ENCODE peak calls at places on chromosomes 4 and X, in six cellular contexts. O is transverse colon, R is HepG2, J is suprapubic skin, G is stomach, V is SK-N-SH. S is an unnamed sample.

GRCh38 chr4:100421356-100421978 is 96.4 kb downstream of the EMCN start:
- DNase-seq in J (no peak), O (no peak), R (peak; percentile 7), G (no peak), V (peak; percentile 11), S (no peak)

GRCh38 chr4:47747846-47748494 is 89.9 kb downstream of the CORIN start:
- DNase-seq in J (no peak), V (no peak), R (no peak), G (no peak), O (no peak), S (no peak)

GRCh38 chrX:51608071-51608470 is 10.6 kb downstream of the CENPVL3 start:
- DNase-seq in V (no peak), G (no peak), O (no peak), J (no peak), R (no peak), S (no peak)

GRCh38 chr4:162352580-162353107 is 188.8 kb upstream of the FSTL5 start:
- DNase-seq in J (no peak), V (no peak), R (no peak), G (no peak), O (no peak), S (no peak)

GRCh38 chrX:115595049-115595448 is 34.1 kb downstream of the PLS3 start:
- DNase-seq in V (no peak), R (no peak), J (no peak), O (no peak), G (no peak), S (no peak)

GRCh38 chr4:84730375-84730774 is 147.4 kb downstream of the CDS1 start:
- DNase-seq in J (no peak), R (no peak), V (no peak), G (no peak), O (no peak), S (no peak)

GRCh38 chr4:37763164-37763444 is 63.4 kb upstream of the PGM2 start:
- DNase-seq in G (no peak), J (no peak), V (no peak), R (no peak), O (no peak), S (no peak)

GRCh38 chr4:144819591-144819990 is 173.6 kb downstream of the HHIP start:
- DNase-seq in O (no peak), G (no peak), J (no peak), V (no peak), R (no peak), S (no peak)

GRCh38 chrX:40109288-40110008 is 11.7 kb upstream of the BCOR start:
- DNase-seq in J (no peak), O (peak; percentile 67), G (peak; percentile 75), V (peak; percentile 68), R (peak; percentile 49), S (no peak)

GRCh38 chr4:185839204-185839712 is 27.3 kb upstream of the SORBS2 start:
- DNase-seq in O (peak; percentile 57), J (no peak), G (no peak), R (no peak), V (no peak), S (no peak)
- TF ChIP-seq POLR2AphosphoS5 in O (peak; percentile 69), J (no peak), G (no peak), R (no peak), V (peak; percentile 59), S (peak; percentile 74)

DNA sequence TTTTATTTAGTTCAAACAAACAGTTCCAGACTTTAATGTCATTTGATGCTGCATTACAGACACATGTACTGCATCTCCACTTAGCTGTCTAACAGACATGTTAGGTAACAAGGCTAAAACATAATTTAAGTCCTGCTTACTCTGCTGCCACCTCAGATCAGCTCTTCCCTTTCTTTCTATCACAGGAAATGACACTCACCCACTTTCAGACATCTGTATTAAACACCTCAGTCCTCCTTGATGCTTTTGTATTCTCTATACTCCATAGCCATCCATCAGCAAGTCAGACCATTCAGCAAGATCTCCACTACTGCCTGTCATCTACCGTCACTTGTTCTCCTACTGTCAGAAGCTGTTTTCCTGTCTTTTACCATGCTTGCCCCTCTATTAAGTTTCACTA is 405.4 kb downstream of the IL15 start:
- DNase-seq in R (no peak), O (no peak), J (no peak), V (no peak), G (no peak), S (no peak)
- TF ChIP-seq EP300 in R (no peak), O (no peak), J (no peak), V (no peak), G (no peak), S (no peak)

GRCh38 chr4:23934915-23935314 is 45.1 kb upstream of the PPARGC1A start:
- DNase-seq in J (peak; percentile 89), R (no peak), G (peak; percentile 75), V (no peak), O (peak; percentile 35), S (no peak)
- TF ChIP-seq POLR2AphosphoS5 in J (peak; percentile 93), R (no peak), G (peak; percentile 50), V (no peak), O (no peak), S (peak; percentile 87)

GRCh38 chrX:30282527-30282926 is 26.7 kb downstream of the NR0B1 start:
- DNase-seq in O (no peak), J (no peak), R (no peak), V (no peak), G (no peak), S (no peak)

GRCh38 chrX:30280428-30280827 is 28.8 kb downstream of the NR0B1 start:
- DNase-seq in J (no peak), O (no peak), R (no peak), V (no peak), G (no peak), S (no peak)

GRCh38 chrX:30278365-30278764 is 30.8 kb downstream of the NR0B1 start:
- DNase-seq in O (no peak), R (no peak), V (no peak), G (no peak), J (no peak), S (no peak)

DNA sequence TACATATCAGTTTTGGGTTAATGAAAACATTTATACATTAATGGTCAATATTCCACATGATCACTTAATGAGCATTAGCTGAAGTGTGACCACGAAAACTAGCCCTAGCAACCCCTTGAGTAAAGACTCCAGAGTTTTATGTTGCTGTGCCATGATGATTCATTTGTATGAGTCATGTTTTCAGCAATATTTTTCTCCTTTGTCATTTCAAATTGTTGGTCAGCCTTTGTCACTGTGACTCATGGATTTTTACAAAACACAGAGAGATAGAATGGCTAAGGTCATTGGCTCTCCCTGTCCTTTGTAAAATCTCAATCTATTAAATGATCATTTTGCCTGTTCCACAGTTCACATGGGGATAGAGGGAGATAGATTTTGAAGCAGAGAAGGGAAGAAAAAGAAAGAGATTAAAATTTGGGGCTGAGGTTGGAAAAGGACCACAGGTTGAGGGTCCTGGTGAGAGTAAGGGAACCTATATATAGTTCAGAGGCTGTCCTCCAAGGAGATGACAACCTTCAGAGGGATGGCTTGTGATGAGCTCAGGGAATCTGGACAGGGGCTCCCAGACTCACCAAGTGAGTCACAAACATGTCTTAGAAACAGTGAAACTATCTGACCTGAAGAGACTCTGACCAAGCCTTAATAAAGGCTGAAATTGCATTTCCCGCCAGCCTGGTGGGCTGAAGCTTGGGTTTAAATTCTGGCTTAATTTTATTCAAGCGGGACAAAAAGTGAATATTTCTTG is 25.6 kb downstream of the NR0B1 start:
- DNase-seq in R (peak; percentile 22), G (no peak), J (no peak), V (no peak), O (no peak), S (no peak)
- TF ChIP-seq EP300 in R (no peak), G (no peak), J (no peak), V (no peak), O (no peak), S (no peak)

GRCh38 chr4:128787509-128788311 is 21.8 kb upstream of the JADE1 start:
- DNase-seq in R (no peak), G (no peak), O (no peak), V (peak; percentile 46), J (no peak), S (no peak)
- TF ChIP-seq POLR2AphosphoS5 in R (no peak), G (no peak), O (no peak), V (no peak), J (no peak), S (no peak)

DNA sequence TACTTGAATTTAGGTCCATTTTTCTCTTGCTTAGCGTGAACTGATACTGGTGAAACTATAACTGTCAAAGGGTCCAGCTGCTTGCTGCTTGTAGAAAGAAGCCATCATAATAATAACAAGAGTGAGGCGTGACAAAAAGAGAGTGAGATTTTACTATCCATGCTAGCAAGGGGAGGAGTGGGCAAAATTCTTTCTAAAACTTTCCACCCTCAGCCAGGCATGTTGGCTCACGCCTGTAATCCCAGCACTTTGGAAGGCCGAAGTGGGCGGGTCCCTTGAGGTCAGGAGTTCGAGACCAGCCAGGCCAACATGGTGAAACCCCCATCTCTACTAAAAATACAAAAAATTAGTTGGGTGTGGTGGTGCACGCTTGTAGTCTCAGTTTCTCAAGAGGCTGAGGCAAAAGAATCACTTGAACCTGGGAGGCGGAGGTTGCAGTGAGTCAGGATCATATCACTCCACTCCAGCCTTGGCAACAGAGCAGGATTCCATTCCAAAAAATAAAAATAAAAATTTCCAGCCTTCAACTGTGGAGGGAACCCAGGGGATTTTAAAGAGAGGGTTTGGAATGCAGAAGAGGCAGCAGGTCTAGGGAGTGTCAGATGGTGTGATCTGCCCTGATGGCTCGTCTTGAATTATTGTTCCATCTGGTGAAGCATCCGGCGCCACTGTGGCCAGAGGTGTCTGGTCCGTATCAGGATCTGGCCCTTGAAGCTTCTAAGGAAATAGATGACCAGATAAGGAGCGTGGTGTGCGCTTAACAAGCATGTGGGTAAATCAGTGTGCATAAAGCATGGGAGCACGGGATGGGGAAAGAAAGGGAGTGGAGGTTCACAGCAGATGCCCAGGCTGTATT is 51.8 kb downstream of the LRP2BP start:
- DNase-seq in V (peak; percentile 66), J (no peak), R (no peak), O (peak; percentile 25), G (no peak), S (no peak)
- TF ChIP-seq EP300 in V (peak; percentile 88), J (no peak), R (no peak), O (peak; percentile 62), G (no peak), S (no peak)

GRCh38 chr4:86973668-86974067 is 38.9 kb downstream of the AFF1 start:
- DNase-seq in J (no peak), V (no peak), R (peak; percentile 80), O (no peak), G (no peak), S (no peak)

GRCh38 chr4:86976801-86977485 is 42.1 kb downstream of the AFF1 start:
- DNase-seq in R (no peak), G (no peak), J (no peak), V (no peak), O (no peak), S (no peak)

GRCh38 chr4:86975927-86976326 is 41.1 kb downstream of the AFF1 start:
- DNase-seq in V (no peak), G (no peak), J (no peak), O (no peak), R (no peak), S (no peak)

GRCh38 chr4:86972997-86973396 is 38.2 kb downstream of the AFF1 start:
- DNase-seq in G (peak; percentile 75), R (peak; percentile 72), J (no peak), V (no peak), O (peak; percentile 63), S (no peak)

DNA sequence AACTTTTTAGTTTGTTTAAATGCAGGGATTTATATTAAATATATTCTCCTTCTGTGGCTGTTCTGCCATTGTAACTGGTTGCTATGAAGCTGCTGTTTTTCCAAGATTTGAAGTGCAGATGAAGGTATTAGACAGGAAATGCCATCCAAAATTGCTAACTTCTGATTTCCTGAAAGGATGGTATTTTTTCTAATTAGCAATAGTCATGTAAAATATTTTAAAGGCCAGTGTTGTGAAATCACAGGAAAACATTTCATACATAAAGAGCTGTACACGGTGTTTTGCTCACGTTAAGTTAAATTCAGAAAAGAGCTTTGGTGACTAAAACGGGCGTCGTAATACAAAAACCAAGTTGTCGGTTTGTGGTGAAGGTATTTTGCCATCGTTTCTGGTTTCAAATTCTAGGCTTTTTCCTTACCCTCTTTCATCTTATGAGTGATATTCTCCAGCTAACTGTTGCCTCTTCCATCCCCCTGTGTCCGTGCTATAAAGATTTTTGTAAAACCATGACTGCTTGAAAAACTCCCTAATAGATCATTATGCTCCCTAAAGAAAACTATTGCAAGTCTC is 39.8 kb downstream of the AFF1 start:
- DNase-seq in G (no peak), V (no peak), R (no peak), O (no peak), J (no peak), S (no peak)
- TF ChIP-seq POLR2AphosphoS5 in G (no peak), V (no peak), R (no peak), O (no peak), J (no peak), S (no peak)